ENCODE peak calls at places on chromosomes 11 and 22, in four cellular contexts. T, L, Q and C are unnamed samples.

GRCh38 chr11:111312076-111312475 is 13.7 kb downstream of the POU2AF3 start:
- DNase-seq in T (no peak), L (no peak), Q (no peak), C (no peak)

GRCh38 chr11:12827929-12828812 is 153.9 kb downstream of the TEAD1 start:
- DNase-seq in T (no peak), L (no peak), Q (peak; percentile 66), C (no peak)

GRCh38 chr11:8785457-8785856 is 102.9 kb downstream of the RPL27A start:
- DNase-seq in T (no peak), L (no peak), Q (no peak), C (no peak)

GRCh38 chr11:40445391-40445790 is 1014.1 kb downstream of the LRRC4C start:
- DNase-seq in T (no peak), L (no peak), Q (no peak), C (no peak)

GRCh38 chr11:86938900-86939880 is 16.0 kb downstream of the FZD4 start:
- DNase-seq in T (no peak), L (no peak), Q (no peak), C (no peak)

GRCh38 chr11:78453140-78453935 is 35.7 kb upstream of the GAB2 start:
- DNase-seq in T (no peak), L (no peak), Q (no peak), C (no peak)

GRCh38 chr11:120929090-120929489 is 94.8 kb upstream of the TBCEL start:
- DNase-seq in T (no peak), L (no peak), Q (no peak), C (no peak)

GRCh38 chr11:120001161-120002135 is 136.5 kb downstream of the TRIM29 start:
- DNase-seq in T (no peak), L (no peak), Q (no peak), C (no peak)

GRCh38 chr22:43014062-43014875 is 680 bp downstream of the PACSIN2 start:
- DNase-seq in T (peak; percentile 74), L (no peak), Q (no peak), C (peak; percentile 48)

GRCh38 chr11:76605338-76606074 is 65.0 kb downstream of the LRRC32 start:
- DNase-seq in T (no peak), L (no peak), Q (no peak), C (no peak)

GRCh38 chr11:2549876-2550605 is 105.2 kb downstream of the KCNQ1 start:
- DNase-seq in T (peak; percentile 70), L (no peak), Q (no peak), C (no peak)

GRCh38 chr11:103662880-103663279 is 373.6 kb upstream of the DDI1 start:
- DNase-seq in T (no peak), L (no peak), Q (no peak), C (no peak)

GRCh38 chr22:31537019-31537535 is 40.7 kb downstream of the SFI1 start:
- DNase-seq in T (no peak), L (no peak), Q (no peak), C (peak; percentile 17)